ENCODE peak calls at places on chromosomes 12 and 14, in seven cellular contexts. One of them, this sample, is unnamed.

GRCh38 chr14:57051633-57052032 is 217.1 kb downstream of the EXOC5 start:
- DNase-seq in tibial artery: no peak
- DNase-seq in MM.1S: no peak
- DNase-seq in CD4-positive, alpha-beta T cell: no peak
- DNase-seq in small intestine: no peak
- DNase-seq in IMR-90: no peak
- DNase-seq in breast epithelium: no peak
- DNase-seq in this sample: no peak

GRCh38 chr12:86613306-86613705 is 357.1 kb upstream of the MGAT4C start:
- DNase-seq in tibial artery: no peak
- DNase-seq in MM.1S: no peak
- DNase-seq in CD4-positive, alpha-beta T cell: no peak
- DNase-seq in small intestine: no peak
- DNase-seq in IMR-90: no peak
- DNase-seq in breast epithelium: no peak
- DNase-seq in this sample: no peak

GRCh38 chr12:1911598-1912575 is 6.6 kb downstream of the CACNA2D4 start:
- DNase-seq in tibial artery: no peak
- DNase-seq in MM.1S: no peak
- DNase-seq in CD4-positive, alpha-beta T cell: no peak
- DNase-seq in small intestine: no peak
- DNase-seq in IMR-90: no peak
- DNase-seq in breast epithelium: peak; percentile 33
- DNase-seq in this sample: no peak

GRCh38 chr12:106188249-106188648 is 49.5 kb upstream of the NUAK1 start:
- DNase-seq in tibial artery: no peak
- DNase-seq in MM.1S: no peak
- DNase-seq in CD4-positive, alpha-beta T cell: no peak
- DNase-seq in small intestine: no peak
- DNase-seq in IMR-90: no peak
- DNase-seq in breast epithelium: no peak
- DNase-seq in this sample: no peak

GRCh38 chr12:40775681-40776080 is 83.4 kb downstream of the CNTN1 start:
- DNase-seq in tibial artery: no peak
- DNase-seq in MM.1S: no peak
- DNase-seq in CD4-positive, alpha-beta T cell: no peak
- DNase-seq in small intestine: no peak
- DNase-seq in IMR-90: no peak
- DNase-seq in breast epithelium: no peak
- DNase-seq in this sample: no peak

GRCh38 chr12:109734219-109735000 is 20.8 kb downstream of the FAM222A start:
- DNase-seq in tibial artery: peak; percentile 10
- DNase-seq in MM.1S: no peak
- DNase-seq in CD4-positive, alpha-beta T cell: peak; percentile 12
- DNase-seq in small intestine: no peak
- DNase-seq in IMR-90: peak; percentile 1
- DNase-seq in breast epithelium: peak; percentile 14
- DNase-seq in this sample: no peak

GRCh38 chr12:14938301-14938700 is at the start of gene ERP27:
- DNase-seq in tibial artery: no peak
- DNase-seq in MM.1S: no peak
- DNase-seq in CD4-positive, alpha-beta T cell: no peak
- DNase-seq in small intestine: no peak
- DNase-seq in IMR-90: no peak
- DNase-seq in breast epithelium: no peak
- DNase-seq in this sample: no peak

GRCh38 chr12:110338754-110339153 is 57.7 kb downstream of the ATP2A2 start:
- DNase-seq in tibial artery: no peak
- DNase-seq in MM.1S: no peak
- DNase-seq in CD4-positive, alpha-beta T cell: no peak
- DNase-seq in small intestine: no peak
- DNase-seq in IMR-90: no peak
- DNase-seq in breast epithelium: no peak
- DNase-seq in this sample: no peak

GRCh38 chr12:101089271-101089670 is 120.8 kb downstream of the SLC5A8 start:
- DNase-seq in tibial artery: no peak
- DNase-seq in MM.1S: no peak
- DNase-seq in CD4-positive, alpha-beta T cell: no peak
- DNase-seq in small intestine: no peak
- DNase-seq in IMR-90: no peak
- DNase-seq in breast epithelium: no peak
- DNase-seq in this sample: no peak

GRCh38 chr14:61090432-61091216 is 109.6 kb downstream of the SLC38A6 start:
- DNase-seq in tibial artery: no peak
- DNase-seq in MM.1S: no peak
- DNase-seq in CD4-positive, alpha-beta T cell: no peak
- DNase-seq in small intestine: no peak
- DNase-seq in IMR-90: peak; percentile 48
- DNase-seq in breast epithelium: no peak
- DNase-seq in this sample: no peak

GRCh38 chr12:67034110-67034879 is 234.9 kb upstream of the CAND1 start:
- DNase-seq in tibial artery: no peak
- DNase-seq in MM.1S: no peak
- DNase-seq in CD4-positive, alpha-beta T cell: no peak
- DNase-seq in small intestine: no peak
- DNase-seq in IMR-90: peak; percentile 2
- DNase-seq in breast epithelium: no peak
- DNase-seq in this sample: no peak

GRCh38 chr12:39619660-39620433 is at the start of gene ABCD2:
- DNase-seq in tibial artery: peak; percentile 61
- DNase-seq in MM.1S: peak; percentile 97
- DNase-seq in CD4-positive, alpha-beta T cell: peak; percentile 60
- DNase-seq in small intestine: peak; percentile 62
- DNase-seq in IMR-90: peak; percentile 58
- DNase-seq in breast epithelium: no peak
- DNase-seq in this sample: peak; percentile 65

GRCh38 chr14:90599748-90600507 is 203.1 kb downstream of the CALM1 start:
- DNase-seq in tibial artery: no peak
- DNase-seq in MM.1S: no peak
- DNase-seq in CD4-positive, alpha-beta T cell: no peak
- DNase-seq in small intestine: peak; percentile 9
- DNase-seq in IMR-90: peak; percentile 46
- DNase-seq in breast epithelium: no peak
- DNase-seq in this sample: no peak

GRCh38 chr12:98725481-98726247 is 80.6 kb downstream of the APAF1 start:
- DNase-seq in tibial artery: no peak
- DNase-seq in MM.1S: peak; percentile 52
- DNase-seq in CD4-positive, alpha-beta T cell: no peak
- DNase-seq in small intestine: peak; percentile 39
- DNase-seq in IMR-90: peak; percentile 80
- DNase-seq in breast epithelium: no peak
- DNase-seq in this sample: peak; percentile 47

GRCh38 chr12:33988888-33989287 is 33.4 kb upstream of the ALG10 start:
- DNase-seq in tibial artery: no peak
- DNase-seq in MM.1S: no peak
- DNase-seq in CD4-positive, alpha-beta T cell: no peak
- DNase-seq in small intestine: no peak
- DNase-seq in IMR-90: no peak
- DNase-seq in breast epithelium: no peak
- DNase-seq in this sample: no peak

GRCh38 chr14:74324945-74325361 is 22.2 kb upstream of the ABCD4 start:
- DNase-seq in tibial artery: no peak
- DNase-seq in MM.1S: peak; percentile 25
- DNase-seq in CD4-positive, alpha-beta T cell: no peak
- DNase-seq in small intestine: peak; percentile 25
- DNase-seq in IMR-90: peak; percentile 38
- DNase-seq in breast epithelium: no peak
- DNase-seq in this sample: no peak

DNA sequence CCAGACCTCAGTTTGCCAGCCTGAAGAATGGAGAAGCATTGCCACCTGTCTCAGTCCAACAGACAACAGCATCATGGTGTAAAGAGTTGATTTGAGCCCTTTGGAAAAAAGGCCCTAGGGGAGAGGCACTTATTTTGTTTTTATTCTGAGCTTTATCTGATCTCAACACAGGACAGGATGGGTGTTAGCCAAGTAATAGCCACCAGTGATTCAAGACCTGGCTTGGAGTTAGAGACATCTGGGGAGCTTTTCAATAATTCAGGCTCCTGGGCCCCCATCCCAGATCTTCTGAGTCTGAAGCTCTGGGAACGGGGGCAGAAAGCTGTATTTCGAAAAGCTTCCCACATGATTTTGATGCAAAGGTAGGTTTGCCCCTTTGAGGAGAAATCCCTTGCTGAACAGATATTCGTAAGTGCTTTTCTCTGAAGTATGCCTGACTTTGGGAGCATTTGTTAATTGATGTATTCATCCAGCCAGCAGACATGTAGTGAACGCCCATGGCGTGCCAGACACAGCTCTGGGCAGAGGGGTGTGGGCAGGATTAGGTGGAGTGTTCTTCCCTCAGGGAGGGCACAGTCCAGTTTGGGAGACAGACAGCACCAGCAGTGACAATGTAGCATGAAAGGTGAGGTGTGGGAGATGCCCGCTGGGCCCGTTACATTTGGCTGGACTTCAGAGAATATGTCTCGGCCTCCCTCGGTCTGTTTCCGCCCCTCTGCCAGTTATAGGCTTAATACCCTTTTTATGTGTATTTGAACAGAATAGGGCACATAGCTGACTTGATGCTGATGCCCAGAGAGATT is 72.5 kb downstream of the TSPAN9 start:
- DNase-seq in tibial artery: no peak
- DNase-seq in MM.1S: no peak
- DNase-seq in CD4-positive, alpha-beta T cell: no peak
- DNase-seq in small intestine: no peak
- DNase-seq in IMR-90: no peak
- DNase-seq in breast epithelium: no peak
- DNase-seq in this sample: no peak
- H3K27ac ChIP-seq in tibial artery: peak overlapping the region; percentile 74
- H3K27ac ChIP-seq in MM.1S: no peak overlapping the region
- H3K27ac ChIP-seq in CD4-positive, alpha-beta T cell: no peak overlapping the region
- H3K27ac ChIP-seq in small intestine: no peak overlapping the region
- H3K27ac ChIP-seq in IMR-90: no peak overlapping the region
- H3K27ac ChIP-seq in breast epithelium: peak overlapping the region; percentile 56
- H3K27ac ChIP-seq in this sample: no peak overlapping the region

DNA sequence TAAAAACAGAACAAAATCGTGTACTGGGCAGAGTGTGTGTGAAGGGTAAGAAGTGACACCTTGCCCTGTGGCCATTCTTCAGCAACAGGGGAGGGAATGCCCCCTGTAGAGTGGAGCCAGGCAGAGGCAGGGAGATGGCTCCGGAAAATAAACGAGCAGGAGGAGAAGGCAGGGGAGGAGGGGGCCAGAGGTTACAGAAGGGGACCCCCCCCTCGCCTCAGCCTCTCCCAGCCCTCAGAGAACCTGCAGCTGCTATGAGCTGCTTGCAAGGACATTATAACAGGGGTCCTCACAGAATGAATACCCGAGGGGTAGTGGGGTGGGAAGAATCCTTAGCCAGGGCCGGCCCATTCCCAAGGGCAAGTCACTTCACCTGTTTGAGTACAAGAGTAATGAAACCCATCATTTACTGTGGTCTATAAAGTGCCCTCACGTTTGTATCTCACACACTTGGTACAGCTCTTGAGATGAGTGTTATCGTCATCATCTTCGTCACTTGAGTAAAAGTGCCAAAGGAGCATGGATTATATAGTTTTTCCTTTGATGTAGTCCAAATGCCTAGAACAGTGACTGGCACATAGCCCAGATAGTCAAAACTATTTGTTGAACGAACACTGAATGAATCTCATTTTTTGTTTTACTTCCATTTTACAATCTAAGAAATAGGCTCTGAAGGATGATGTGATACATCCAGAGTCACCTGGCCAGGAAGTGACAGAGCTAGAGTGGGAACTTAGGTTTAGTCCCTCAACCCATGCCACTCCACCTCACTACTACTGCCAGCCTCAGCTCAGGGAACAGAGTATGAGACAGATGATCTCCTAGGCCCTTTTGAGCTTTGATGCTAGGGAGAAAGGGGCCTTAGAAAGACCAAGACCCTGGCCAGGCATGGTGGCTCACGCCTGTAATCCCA is 14.5 kb downstream of the SCNN1A start:
- DNase-seq in tibial artery: no peak
- DNase-seq in MM.1S: peak; percentile 66
- DNase-seq in CD4-positive, alpha-beta T cell: no peak
- DNase-seq in small intestine: no peak
- DNase-seq in IMR-90: no peak
- DNase-seq in breast epithelium: no peak
- DNase-seq in this sample: no peak
- H3K27ac ChIP-seq in tibial artery: peak overlapping the region; percentile 63
- H3K27ac ChIP-seq in MM.1S: peak overlapping the region; percentile 96
- H3K27ac ChIP-seq in CD4-positive, alpha-beta T cell: no peak overlapping the region
- H3K27ac ChIP-seq in small intestine: peak overlapping the region; percentile 92
- H3K27ac ChIP-seq in IMR-90: no peak overlapping the region
- H3K27ac ChIP-seq in breast epithelium: peak overlapping the region; percentile 59
- H3K27ac ChIP-seq in this sample: no peak overlapping the region

DNA sequence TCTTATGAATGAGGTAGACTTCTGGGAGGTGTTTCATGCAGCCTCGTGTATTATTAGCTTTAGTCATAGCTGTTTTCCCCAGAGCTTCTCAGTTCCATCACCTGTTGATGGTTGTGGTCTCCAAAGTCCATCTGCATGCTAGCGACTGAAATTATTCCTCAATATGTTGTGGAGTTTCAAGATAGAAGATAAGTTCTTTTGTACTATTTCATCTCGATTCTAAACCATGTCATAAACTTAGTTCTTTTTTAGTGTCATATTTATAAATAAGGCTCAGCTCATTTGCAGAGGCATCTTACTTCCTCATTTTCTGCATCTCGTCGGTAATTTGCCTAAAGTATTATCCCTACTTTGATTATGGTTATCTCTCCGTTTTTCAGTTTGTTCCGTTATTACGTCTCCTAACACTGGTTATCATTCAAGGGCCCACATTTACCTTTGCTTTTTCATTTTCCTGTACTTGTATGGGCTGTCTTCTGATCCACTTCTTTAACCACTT is 119.1 kb downstream of the ITPR2 start:
- DNase-seq in tibial artery: no peak
- DNase-seq in MM.1S: no peak
- DNase-seq in CD4-positive, alpha-beta T cell: no peak
- DNase-seq in small intestine: no peak
- DNase-seq in IMR-90: no peak
- DNase-seq in breast epithelium: no peak
- DNase-seq in this sample: no peak
- H3K27ac ChIP-seq in tibial artery: no peak overlapping the region
- H3K27ac ChIP-seq in MM.1S: peak overlapping the region; percentile 2
- H3K27ac ChIP-seq in CD4-positive, alpha-beta T cell: no peak overlapping the region
- H3K27ac ChIP-seq in small intestine: no peak overlapping the region
- H3K27ac ChIP-seq in IMR-90: no peak overlapping the region
- H3K27ac ChIP-seq in breast epithelium: no peak overlapping the region
- H3K27ac ChIP-seq in this sample: no peak overlapping the region

GRCh38 chr12:104049278-104050257 is at the start of gene GLT8D2:
- DNase-seq in tibial artery: peak; percentile 60
- DNase-seq in MM.1S: no peak
- DNase-seq in CD4-positive, alpha-beta T cell: no peak
- DNase-seq in small intestine: peak; percentile 2
- DNase-seq in IMR-90: peak; percentile 86
- DNase-seq in breast epithelium: peak; percentile 56
- DNase-seq in this sample: no peak
- H3K27ac ChIP-seq in tibial artery: peak within 1 kb of the TSS; percentile 77
- H3K27ac ChIP-seq in MM.1S: no peak within 1 kb of the TSS
- H3K27ac ChIP-seq in CD4-positive, alpha-beta T cell: no peak within 1 kb of the TSS
- H3K27ac ChIP-seq in small intestine: peak within 1 kb of the TSS; percentile 51
- H3K27ac ChIP-seq in IMR-90: peak within 1 kb of the TSS; percentile 95
- H3K27ac ChIP-seq in breast epithelium: peak within 1 kb of the TSS; percentile 87
- H3K27ac ChIP-seq in this sample: no peak within 1 kb of the TSS